ENCODE peak calls at places on chromosomes 13 and 19, in seven cellular contexts. F is IMR-90, B is mucosa of descending colon, G is mesenchymal stem cell, W is Panc1, K is adipocyte, L is ovary. Q is an unnamed sample. For H3K4me1, the result is how much of the 10 kb centered on the place peaks cover.

GRCh38 chr13:55432814-55433213 is 1707.9 kb upstream of the PRR20A start:
- DNase-seq in W (no peak), F (no peak), L (no peak), G (no peak), K (no peak), B (no peak), Q (no peak)

GRCh38 chr13:21309542-21310172 is 133.2 kb downstream of the MRPL57 start:
- DNase-seq in G (no peak), L (no peak), K (no peak), F (no peak), B (no peak), W (no peak), Q (no peak)

GRCh38 chr13:36915106-36915505 is 4.9 kb downstream of the SMAD9 start:
- DNase-seq in G (no peak), B (no peak), K (no peak), W (no peak), L (no peak), F (no peak), Q (no peak)

GRCh38 chr13:110187501-110188161 is 119.3 kb downstream of the COL4A1 start:
- DNase-seq in G (peak), W (no peak), L (no peak), F (peak), B (no peak), K (peak), Q (peak)

GRCh38 chr19:10885241-10886169 is 14.2 kb downstream of the CARM1 start:
- DNase-seq in K (peak), W (no peak), L (no peak), G (no peak), F (no peak), B (no peak), Q (no peak)

GRCh38 chr13:75739244-75739868 is 103.2 kb downstream of the LMO7 start:
- DNase-seq in F (peak), B (no peak), K (no peak), G (no peak), L (no peak), W (no peak), Q (peak)

GRCh38 chr13:80726895-80727294 is 386.0 kb upstream of the SPRY2 start:
- DNase-seq in F (no peak), K (no peak), W (no peak), G (peak), L (no peak), B (no peak), Q (no peak)

GRCh38 chr13:60540276-60540675 is 143.3 kb downstream of the TDRD3 start:
- DNase-seq in F (no peak), W (no peak), L (no peak), G (no peak), B (no peak), K (no peak), Q (no peak)

GRCh38 chr19:47036233-47036651 is 12.2 kb downstream of the TMEM160 start:
- DNase-seq in B (peak), K (peak), L (no peak), F (no peak), W (no peak), G (no peak), Q (no peak)

GRCh38 chr19:40607898-40608621 is 6.9 kb downstream of the LTBP4 start:
- DNase-seq in K (no peak), G (no peak), B (peak), W (no peak), F (no peak), L (no peak), Q (no peak)

GRCh38 chr13:48319458-48320395 is 16.2 kb downstream of the RB1 start:
- DNase-seq in L (no peak), W (no peak), F (no peak), K (no peak), B (peak), G (no peak), Q (no peak)

GRCh38 chr19:6721773-6722172 is 1.3 kb upstream of the C3 start:
- DNase-seq in L (no peak), K (no peak), W (no peak), B (no peak), F (no peak), G (no peak), Q (no peak)

GRCh38 chr19:35257113-35257461 is 8.3 kb downstream of the LSR start:
- DNase-seq in L (peak), W (no peak), K (no peak), F (no peak), B (no peak), G (no peak), Q (no peak)

GRCh38 chr13:97975280-97975850 is 21.9 kb downstream of the IPO5 start:
- DNase-seq in G (no peak), K (no peak), L (peak), W (no peak), B (no peak), F (no peak), Q (no peak)

GRCh38 chr13:100916943-100917342 is 242.3 kb upstream of the TMTC4 start:
- DNase-seq in W (no peak), L (no peak), B (no peak), K (no peak), F (no peak), G (no peak), Q (no peak)

GRCh38 chr13:110314516-110315245 is 7.6 kb downstream of the COL4A2 start:
- DNase-seq in W (no peak), F (no peak), L (no peak), K (no peak), B (no peak), G (no peak), Q (no peak)

GRCh38 chr19:31639306-31639705 is 290.1 kb upstream of the TSHZ3 start:
- DNase-seq in K (no peak), F (peak), L (no peak), W (no peak), B (no peak), G (peak), Q (peak)

GRCh38 chr13:93146584-93147292 is 79.9 kb upstream of the GPC6 start:
- DNase-seq in W (no peak), K (peak), F (peak), B (no peak), L (no peak), G (peak), Q (peak)

GRCh38 chr13:106078191-106078590 is 457.3 kb downstream of the EFNB2 start:
- DNase-seq in K (peak), F (peak), B (no peak), W (no peak), L (no peak), G (no peak), Q (peak)

GRCh38 chr13:110103026-110103425 is 203.9 kb downstream of the COL4A1 start:
- DNase-seq in B (no peak), G (no peak), W (no peak), K (no peak), L (no peak), F (no peak), Q (no peak)

GRCh38 chr13:114035583-114036501 is 62.0 kb upstream of the C13orf46 start:
- DNase-seq in K (no peak), B (no peak), W (no peak), L (no peak), G (no peak), F (peak), Q (peak)

GRCh38 chr13:72181661-72182060 is 314.7 kb upstream of the DACH1 start:
- DNase-seq in L (no peak), B (no peak), G (no peak), K (no peak), W (no peak), F (no peak), Q (no peak)

GRCh38 chr13:77310161-77310560 is 16.7 kb downstream of the MYCBP2 start:
- DNase-seq in B (no peak), L (no peak), K (no peak), G (no peak), W (no peak), F (no peak), Q (no peak)
- H3K4me1 ChIP-seq in B (under half), L (under half), K (half or more), G (under half), W (under half), F (under half), Q (under half)

GRCh38 chr19:3366104-3366760 is at the start of gene NFIC:
- DNase-seq in K (peak), L (peak), F (peak), B (peak), W (no peak), G (peak), Q (peak)
- H3K4me1 ChIP-seq in K (half or more), L (under half), F (under half), B (under half), W (under half), G (under half), Q (under half)

GRCh38 chr13:66565261-66565660 is 664.9 kb downstream of the PCDH9 start:
- DNase-seq in B (no peak), L (no peak), K (no peak), W (no peak), G (no peak), F (no peak), Q (no peak)
- H3K4me1 ChIP-seq in B (under half), L (under half), K (under half), W (under half), G (under half), F (under half), Q (under half)

DNA sequence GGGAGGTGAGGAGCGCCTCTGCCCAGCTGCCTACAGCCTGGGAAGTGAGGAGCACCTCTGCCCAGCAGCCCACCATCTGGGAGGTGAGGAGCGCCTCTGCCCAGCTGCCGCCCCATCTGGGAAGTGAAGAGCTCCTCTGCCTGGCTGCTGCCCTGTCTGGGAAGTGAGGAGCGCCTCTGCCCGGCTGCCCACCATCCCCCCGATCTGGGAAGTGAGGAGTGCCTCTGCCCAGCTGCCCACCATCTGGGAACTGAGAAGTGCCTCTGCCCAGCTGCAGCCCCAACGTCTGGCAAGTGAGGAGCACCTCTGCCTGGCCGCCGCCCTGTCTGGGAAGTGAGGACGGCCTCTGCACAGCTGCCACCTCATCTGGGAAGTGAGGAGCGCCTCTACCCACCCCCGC is 64.3 kb downstream of the ZNF708 start:
- DNase-seq in L (no peak), G (no peak), K (no peak), W (no peak), F (no peak), B (no peak), Q (no peak)
- H3K4me1 ChIP-seq in L (under half), G (under half), K (under half), W (under half), F (under half), B (under half), Q (under half)

GRCh38 chr19:5623397-5624153 is 692 bp downstream of the SAFB start:
- DNase-seq in B (peak), W (no peak), F (no peak), G (peak), L (no peak), K (no peak), Q (no peak)
- H3K4me1 ChIP-seq in B (half or more), W (under half), F (under half), G (under half), L (under half), K (half or more), Q (under half)

DNA sequence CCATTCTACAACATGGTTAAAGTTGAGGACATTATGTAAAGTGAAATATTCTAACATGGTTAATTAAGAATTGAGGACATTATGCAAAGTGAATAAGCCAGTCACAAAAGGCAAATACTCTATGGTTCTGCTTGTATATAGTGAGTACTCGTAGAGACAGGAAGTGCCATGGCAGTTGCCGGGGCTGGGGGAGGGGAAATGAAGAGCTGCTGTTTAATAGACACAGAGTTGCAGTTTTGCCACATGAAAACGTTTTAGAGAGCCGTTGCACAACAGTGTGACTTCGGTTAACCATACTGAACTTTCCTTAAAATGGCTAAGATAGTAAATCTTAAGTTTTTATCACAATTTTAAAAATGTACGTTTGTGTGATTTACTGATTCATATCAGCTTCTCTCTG is 176.9 kb downstream of the SHISA2 start:
- DNase-seq in G (peak), W (no peak), B (peak), K (no peak), L (no peak), F (no peak), Q (no peak)
- H3K4me1 ChIP-seq in G (under half), W (under half), B (under half), K (under half), L (under half), F (under half), Q (under half)

DNA sequence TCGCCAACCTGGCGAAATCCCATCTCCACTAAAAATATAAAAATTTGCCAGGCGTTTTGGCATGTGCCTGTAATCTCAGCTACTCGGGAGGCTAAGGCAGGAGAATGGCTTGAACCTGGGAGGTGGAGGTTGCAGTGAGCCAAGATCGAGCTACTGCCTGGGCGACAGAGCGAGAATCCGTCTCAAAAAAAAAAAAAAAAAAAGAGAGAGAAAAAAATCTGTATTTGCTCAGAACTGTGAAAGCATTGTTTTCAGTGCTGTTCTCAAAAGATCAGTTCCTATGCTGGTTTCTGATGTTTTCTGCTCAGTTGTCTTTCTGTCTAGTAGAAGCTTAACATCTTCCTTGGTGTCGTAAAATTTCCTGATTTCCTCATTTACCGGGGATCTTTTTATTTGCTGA is 2.5 kb downstream of the SF3A2 start:
- DNase-seq in F (no peak), W (no peak), L (no peak), B (no peak), K (no peak), G (no peak), Q (no peak)
- H3K4me1 ChIP-seq in F (under half), W (under half), L (under half), B (half or more), K (half or more), G (under half), Q (under half)

DNA sequence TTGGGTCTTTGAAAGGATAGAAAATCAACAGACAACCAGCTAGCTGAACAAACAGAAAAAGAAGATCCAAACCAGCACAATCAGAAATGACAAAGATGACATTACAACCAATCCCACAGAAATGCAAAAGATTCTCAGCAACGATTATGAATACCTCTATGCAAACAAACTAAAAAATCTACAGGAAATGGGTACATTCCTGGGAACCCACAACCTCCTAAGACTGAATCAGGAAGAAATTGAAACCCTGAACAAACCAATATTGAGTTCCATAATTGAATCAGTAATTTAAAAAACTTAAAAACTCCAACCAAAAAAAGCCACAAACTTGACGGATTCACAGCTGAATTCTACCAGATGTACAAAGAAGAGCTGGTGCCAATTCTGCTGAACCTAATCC is 20.9 kb upstream of the C1QTNF9B start:
- DNase-seq in W (no peak), F (peak), L (no peak), G (no peak), K (no peak), B (no peak), Q (peak)
- H3K4me1 ChIP-seq in W (under half), F (under half), L (under half), G (under half), K (under half), B (under half), Q (under half)

GRCh38 chr19:43592800-43593350 is 3.1 kb downstream of the IRGQ start:
- DNase-seq in L (no peak), W (no peak), K (no peak), G (no peak), B (no peak), F (no peak), Q (no peak)
- H3K4me1 ChIP-seq in L (under half), W (under half), K (under half), G (under half), B (under half), F (under half), Q (under half)